ENCODE peak calls at places on chromosomes 2 and 18, in seven cellular contexts. A is GM12891; Z is activated T-cell treated with anti-CD3 and anti-CD28 coated beads, Interleukin-2, amount 50 U/mL, for 24 hours; R is upper lobe of right lung; K is stimulated activated CD8-positive, alpha-beta memory T cell treated with anti-CD3 and anti-CD28 coated beads, Interleukin-12 subunit alpha, Interleukin-12 subunit beta, amount 100 ng/mL, for 1 hour; H is Peyer's patch; Q is DMS 273 treated with DMSO at 0.1 percent for 48 hours. V is an unnamed sample.

GRCh38 chr2:191155608-191156071 is 4.8 kb upstream of the STAT4 start:
- DNase-seq in R (no peak), A (no peak), K (no peak), Q (peak), Z (no peak), H (no peak), V (no peak)

GRCh38 chr2:112181571-112182290 is 43.5 kb downstream of the FBLN7 start:
- DNase-seq in Q (no peak), Z (peak), H (peak), A (no peak), R (no peak), K (no peak), V (peak)

GRCh38 chr2:85189606-85190270 is 56.5 kb downstream of the TCF7L1 start:
- DNase-seq in Q (no peak), A (no peak), K (no peak), Z (no peak), H (no peak), R (no peak), V (no peak)

GRCh38 chr2:238290715-238291549 is 2.5 kb upstream of the PER2 start:
- DNase-seq in Q (peak), H (no peak), K (no peak), Z (no peak), R (no peak), A (no peak), V (peak)

GRCh38 chr2:144935736-144936135 is 415.8 kb upstream of the ZEB2 start:
- DNase-seq in K (no peak), H (no peak), Q (no peak), R (no peak), Z (no peak), A (no peak), V (no peak)

GRCh38 chr18:80253871-80254492 is 6.7 kb upstream of the PARD6G start:
- DNase-seq in Q (no peak), H (no peak), A (no peak), K (no peak), Z (peak), R (peak), V (no peak)

GRCh38 chr2:45409677-45410076 is 201.4 kb downstream of the SRBD1 start:
- DNase-seq in A (no peak), R (no peak), K (no peak), Q (no peak), H (no peak), Z (no peak), V (no peak)

GRCh38 chr2:55922488-55922887 is 1.1 kb downstream of the EFEMP1 start:
- DNase-seq in K (no peak), A (no peak), Z (no peak), H (no peak), Q (no peak), R (no peak), V (no peak)

GRCh38 chr2:240204431-240205276 is 64.2 kb upstream of the OTOS start:
- DNase-seq in R (peak), K (no peak), Z (no peak), Q (no peak), H (no peak), A (no peak), V (no peak)

GRCh38 chr2:219362524-219363164 is 25.1 kb downstream of the DNPEP start:
- DNase-seq in A (no peak), Q (peak), R (no peak), Z (no peak), K (no peak), H (peak), V (peak)

GRCh38 chr2:111162718-111163331 is 42.1 kb downstream of the BCL2L11 start:
- DNase-seq in A (no peak), R (no peak), K (no peak), Q (no peak), Z (no peak), H (no peak), V (no peak)

GRCh38 chr2:195651041-195651440 is 6.0 kb upstream of the SLC39A10 start:
- DNase-seq in Z (no peak), H (no peak), R (no peak), K (no peak), Q (no peak), A (no peak), V (no peak)

GRCh38 chr2:158998486-158999248 is 30.2 kb downstream of the TANC1 start:
- DNase-seq in K (no peak), A (no peak), R (no peak), Q (peak), H (no peak), Z (no peak), V (no peak)

GRCh38 chr2:74436804-74437695 is 4.7 kb downstream of the RTKN start:
- DNase-seq in R (no peak), A (peak), H (no peak), K (no peak), Q (no peak), Z (no peak), V (no peak)

GRCh38 chr2:9307505-9307904 is 100.9 kb downstream of the ASAP2 start:
- DNase-seq in R (no peak), Q (no peak), H (no peak), K (no peak), Z (no peak), A (no peak), V (no peak)

GRCh38 chr2:157476915-157477709 is 33.2 kb upstream of the CYTIP start:
- DNase-seq in H (no peak), Q (no peak), Z (no peak), A (no peak), K (no peak), R (no peak), V (no peak)

GRCh38 chr18:13259701-13260100 is 41.1 kb downstream of the LDLRAD4 start:
- DNase-seq in Q (no peak), Z (peak), R (peak), H (no peak), K (no peak), A (no peak), V (peak)

V was measured in sciatic nerve.